ENCODE peak calls at places on chromosomes 7 and 10, in four cellular contexts. L is HCT116, N is HepG2, H is K562. Y is an unnamed sample.

GRCh38 chr7:48084727-48085432 is 4.2 kb upstream of the UPP1 start:
- DNase-seq in L (peak), N (peak), H (peak), Y (peak)

GRCh38 chr10:101694674-101695403 is at the start of gene FBXW4:
- DNase-seq in L (no peak), N (peak), H (peak), Y (no peak)

GRCh38 chr10:17606547-17607040 is 10.6 kb downstream of the HACD1 start:
- DNase-seq in L (no peak), N (no peak), H (no peak), Y (no peak)

GRCh38 chr7:151068069-151068773 is 8.8 kb downstream of the SLC4A2 start:
- DNase-seq in L (no peak), N (no peak), H (no peak), Y (no peak)

GRCh38 chr10:70806841-70807240 is 8.9 kb upstream of the SGPL1 start:
- DNase-seq in L (no peak), N (no peak), H (no peak), Y (no peak)

GRCh38 chr7:140899883-140900282 is 24.8 kb downstream of the BRAF start:
- DNase-seq in L (no peak), N (peak), H (no peak), Y (no peak)

GRCh38 chr7:38169862-38170261 is 8.2 kb upstream of the STARD3NL start:
- DNase-seq in L (no peak), N (no peak), H (no peak), Y (peak)

GRCh38 chr10:99711129-99711719 is 20.7 kb downstream of the COX15 start:
- DNase-seq in L (peak), N (peak), H (peak), Y (peak)

GRCh38 chr7:148500978-148501377 is 89.6 kb upstream of the C7orf33 start:
- DNase-seq in L (no peak), N (no peak), H (no peak), Y (no peak)

GRCh38 chr7:44306608-44307007 is 18.8 kb downstream of the CAMK2B start:
- DNase-seq in L (no peak), N (no peak), H (no peak), Y (no peak)

GRCh38 chr7:2876031-2876862 is 32.1 kb upstream of the GNA12 start:
- DNase-seq in L (no peak), N (no peak), H (no peak), Y (no peak)

GRCh38 chr7:107051376-107051775 is 6.9 kb downstream of the PRKAR2B start:
- DNase-seq in L (no peak), N (no peak), H (no peak), Y (no peak)

GRCh38 chr7:104137971-104138370 is 69.8 kb downstream of the ORC5 start:
- DNase-seq in L (no peak), N (no peak), H (no peak), Y (no peak)

DNA sequence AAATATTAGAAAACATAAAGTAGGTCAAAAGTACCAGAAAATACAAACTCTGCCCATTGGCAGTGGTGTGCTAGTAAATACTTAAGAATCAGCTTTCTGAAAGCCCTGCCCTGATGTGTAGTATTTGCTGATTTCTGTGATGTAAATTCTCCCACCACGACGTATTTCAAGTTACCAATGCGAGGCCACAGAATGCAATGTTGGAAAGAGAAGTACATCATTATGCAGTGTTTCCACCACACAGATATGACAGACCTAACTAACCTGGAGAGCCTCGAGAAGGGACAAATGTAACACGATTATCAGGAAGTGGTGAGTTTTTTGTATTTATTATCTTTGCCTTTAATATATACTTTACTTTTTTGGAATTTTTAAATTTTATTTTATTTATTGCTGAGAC is 11.7 kb upstream of the MAP3K8 start:
- DNase-seq in L (no peak), N (no peak), H (no peak), Y (no peak)
- H3K4me3 ChIP-seq in L (no peak), N (no peak), H (no peak), Y (no peak)

GRCh38 chr7:34317039-34317438 is 341.0 kb upstream of the NPSR1 start:
- DNase-seq in L (no peak), N (no peak), H (no peak), Y (no peak)

GRCh38 chr7:34313289-34313688 is 344.7 kb upstream of the NPSR1 start:
- DNase-seq in L (no peak), N (no peak), H (no peak), Y (no peak)

GRCh38 chr7:34312624-34313023 is 345.4 kb upstream of the NPSR1 start:
- DNase-seq in L (no peak), N (no peak), H (no peak), Y (no peak)

GRCh38 chr7:34311591-34311990 is 346.4 kb upstream of the NPSR1 start:
- DNase-seq in L (no peak), N (no peak), H (no peak), Y (no peak)

DNA sequence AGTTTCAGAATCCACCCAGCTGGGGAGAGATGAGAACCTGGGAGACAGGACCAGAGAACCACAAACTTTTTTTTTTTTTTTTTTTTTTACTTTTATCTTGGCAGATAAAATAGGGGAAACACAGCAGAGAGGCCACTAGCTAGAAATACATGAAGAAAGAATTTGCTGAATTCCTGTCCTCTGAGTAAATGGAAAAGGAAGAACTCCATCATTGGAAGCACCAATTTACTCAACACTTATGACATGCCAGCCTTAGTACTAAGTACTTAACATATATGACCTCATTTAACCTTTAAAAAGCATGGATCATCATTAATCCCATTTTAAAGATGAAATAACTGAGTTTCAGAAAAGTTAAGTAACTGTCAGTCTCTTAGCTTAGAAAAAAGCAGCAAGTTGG is 343.0 kb upstream of the NPSR1 start:
- DNase-seq in L (no peak), N (no peak), H (no peak), Y (no peak)
- TF ChIP-seq TCF7L2 in L (no peak), N (no peak), H (no peak), Y (no peak)

GRCh38 chr7:122314284-122314683 is 9.7 kb upstream of the FEZF1 start:
- DNase-seq in L (no peak), N (no peak), H (no peak), Y (no peak)
- H3K4me3 ChIP-seq in L (no peak), N (no peak), H (no peak), Y (no peak)

GRCh38 chr10:80443531-80443974 is 10.6 kb upstream of the TSPAN14 start:
- DNase-seq in L (no peak), N (peak), H (peak), Y (no peak)

GRCh38 chr10:80444124-80444523 is 10.0 kb upstream of the TSPAN14 start:
- DNase-seq in L (no peak), N (no peak), H (no peak), Y (no peak)

GRCh38 chr10:80444646-80445319 is 9.3 kb upstream of the TSPAN14 start:
- DNase-seq in L (no peak), N (peak), H (peak), Y (peak)

GRCh38 chr10:80442879-80443278 is 11.2 kb upstream of the TSPAN14 start:
- DNase-seq in L (no peak), N (no peak), H (no peak), Y (no peak)

GRCh38 chr10:80441831-80442230 is 12.3 kb upstream of the TSPAN14 start:
- DNase-seq in L (no peak), N (no peak), H (no peak), Y (no peak)
- TF ChIP-seq TCF7L2 in L (no peak), N (no peak), H (no peak), Y (no peak)

GRCh38 chr7:132652507-132652906 is 76.2 kb upstream of the PLXNA4 start:
- DNase-seq in L (no peak), N (no peak), H (no peak), Y (no peak)

GRCh38 chr7:132653364-132653930 is 77.2 kb upstream of the PLXNA4 start:
- DNase-seq in L (no peak), N (no peak), H (no peak), Y (no peak)

GRCh38 chr7:132656846-132657776 is 80.8 kb upstream of the PLXNA4 start:
- DNase-seq in L (peak), N (no peak), H (peak), Y (no peak)

GRCh38 chr7:132654150-132654549 is 77.9 kb upstream of the PLXNA4 start:
- DNase-seq in L (peak), N (no peak), H (peak), Y (no peak)

GRCh38 chr7:132655071-132655761 is 78.9 kb upstream of the PLXNA4 start:
- DNase-seq in L (no peak), N (no peak), H (no peak), Y (no peak)
- H3K4me3 ChIP-seq in L (no peak), N (no peak), H (no peak), Y (no peak)

GRCh38 chr10:124568339-124568738 is 106.7 kb downstream of the LHPP start:
- DNase-seq in L (no peak), N (no peak), H (no peak), Y (no peak)
- TF ChIP-seq TCF7L2 in L (no peak), N (no peak), H (no peak), Y (no peak)

GRCh38 chr7:98562336-98563182 is 54.5 kb upstream of the NPTX2 start:
- DNase-seq in L (no peak), N (no peak), H (no peak), Y (no peak)

GRCh38 chr7:98556288-98556687 is 60.8 kb upstream of the NPTX2 start:
- DNase-seq in L (no peak), N (no peak), H (no peak), Y (no peak)

GRCh38 chr7:98557538-98558031 is 59.5 kb upstream of the NPTX2 start:
- DNase-seq in L (no peak), N (no peak), H (no peak), Y (no peak)

GRCh38 chr7:98559958-98560357 is 57.1 kb upstream of the NPTX2 start:
- DNase-seq in L (no peak), N (no peak), H (no peak), Y (no peak)

DNA sequence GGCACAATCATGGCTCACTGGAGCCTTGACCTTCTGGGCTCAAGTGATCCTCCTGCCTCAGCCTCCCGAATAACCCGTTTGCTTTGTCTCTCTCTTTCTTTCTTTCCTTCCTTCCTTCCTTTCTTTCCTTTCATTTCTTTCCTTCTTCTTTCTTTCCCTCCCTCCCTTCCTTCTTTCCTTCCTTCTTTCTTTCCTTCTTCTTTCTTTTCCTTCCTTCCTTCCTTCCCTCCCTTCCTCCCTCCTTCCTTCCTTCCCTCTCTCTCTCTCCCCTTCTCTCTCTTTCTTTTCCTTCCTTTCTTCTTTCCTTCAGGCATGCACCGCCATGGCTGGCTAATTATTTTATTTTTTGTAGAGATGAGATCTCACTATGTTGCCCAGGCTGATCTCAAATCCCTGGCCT is 57.9 kb upstream of the NPTX2 start:
- DNase-seq in L (no peak), N (no peak), H (no peak), Y (no peak)
- H3K4me3 ChIP-seq in L (no peak), N (no peak), H (no peak), Y (no peak)